ENCODE peak calls at places on chromosomes 6 and 20, in five cellular contexts. A is sigmoid colon, H is H1, V is stomach, U is SK-N-SH. T is an unnamed sample.

GRCh38 chr6:13101985-13102384 is 226.4 kb downstream of the TBC1D7 start:
- DNase-seq in A (no peak), V (no peak), U (no peak), H (no peak), T (no peak)

GRCh38 chr20:60473240-60473639 is 515.0 kb downstream of the CDH26 start:
- DNase-seq in A (no peak), U (no peak), H (no peak), V (no peak), T (no peak)

GRCh38 chr6:135438907-135439535 is 58.5 kb downstream of the AHI1 start:
- DNase-seq in U (peak), A (no peak), V (no peak), H (no peak), T (no peak)

GRCh38 chr6:134451529-134451928 is 133.6 kb upstream of the SGK1 start:
- DNase-seq in V (no peak), H (no peak), U (no peak), A (no peak), T (no peak)

GRCh38 chr20:44509762-44510161 is 12.1 kb downstream of the SERINC3 start:
- DNase-seq in H (no peak), U (no peak), A (no peak), V (no peak), T (no peak)

GRCh38 chr6:6843057-6843627 is 254.6 kb downstream of the LY86 start:
- DNase-seq in U (no peak), A (no peak), V (no peak), H (no peak), T (no peak)

GRCh38 chr6:79215233-79215824 is 19.2 kb downstream of the HMGN3 start:
- DNase-seq in H (no peak), A (no peak), U (no peak), V (no peak), T (no peak)

GRCh38 chr6:92779758-92780157 is 639.6 kb downstream of the EPHA7 start:
- DNase-seq in A (no peak), V (no peak), U (no peak), H (no peak), T (no peak)

GRCh38 chr6:20630617-20631448 is 96.6 kb downstream of the CDKAL1 start:
- DNase-seq in V (no peak), U (no peak), A (no peak), H (no peak), T (no peak)

GRCh38 chr6:168964138-168964892 is 289.3 kb downstream of the THBS2 start:
- DNase-seq in A (no peak), U (no peak), H (no peak), V (no peak), T (no peak)

GRCh38 chr6:86937219-86938079 is at the start of gene HTR1E:
- DNase-seq in A (no peak), H (no peak), V (peak), U (peak), T (peak)

GRCh38 chr6:156943816-156944215 is 166.6 kb downstream of the ARID1B start:
- DNase-seq in A (no peak), H (no peak), U (no peak), V (no peak), T (no peak)

GRCh38 chr20:49697071-49697470 is 16.6 kb downstream of the B4GALT5 start:
- DNase-seq in V (peak), A (no peak), H (no peak), U (no peak), T (no peak)

GRCh38 chr6:34912715-34913464 is 23.8 kb downstream of the ANKS1A start:
- DNase-seq in U (no peak), A (no peak), V (no peak), H (no peak), T (no peak)

GRCh38 chr20:32652739-32653526 is 20.8 kb downstream of the C20orf203 start:
- DNase-seq in V (peak), H (peak), U (peak), A (peak), T (peak)

GRCh38 chr6:31778193-31778592 is 1.1 kb upstream of the VWA7 start:
- DNase-seq in V (no peak), A (no peak), H (no peak), U (no peak), T (no peak)

GRCh38 chr6:143060806-143061596 is at the start of gene AIG1:
- DNase-seq in A (no peak), U (peak), V (no peak), H (no peak), T (no peak)

GRCh38 chr6:143058987-143059386 is 1.7 kb upstream of the AIG1 start:
- DNase-seq in U (no peak), V (no peak), A (no peak), H (no peak), T (no peak)

GRCh38 chr6:143060354-143060805 is 309 bp upstream of the AIG1 start:
- DNase-seq in A (peak), H (peak), U (peak), V (peak), T (peak)

GRCh38 chr6:143061597-143062385 is 1.1 kb downstream of the AIG1 start:
- DNase-seq in H (no peak), V (no peak), A (no peak), U (no peak), T (no peak)

DNA sequence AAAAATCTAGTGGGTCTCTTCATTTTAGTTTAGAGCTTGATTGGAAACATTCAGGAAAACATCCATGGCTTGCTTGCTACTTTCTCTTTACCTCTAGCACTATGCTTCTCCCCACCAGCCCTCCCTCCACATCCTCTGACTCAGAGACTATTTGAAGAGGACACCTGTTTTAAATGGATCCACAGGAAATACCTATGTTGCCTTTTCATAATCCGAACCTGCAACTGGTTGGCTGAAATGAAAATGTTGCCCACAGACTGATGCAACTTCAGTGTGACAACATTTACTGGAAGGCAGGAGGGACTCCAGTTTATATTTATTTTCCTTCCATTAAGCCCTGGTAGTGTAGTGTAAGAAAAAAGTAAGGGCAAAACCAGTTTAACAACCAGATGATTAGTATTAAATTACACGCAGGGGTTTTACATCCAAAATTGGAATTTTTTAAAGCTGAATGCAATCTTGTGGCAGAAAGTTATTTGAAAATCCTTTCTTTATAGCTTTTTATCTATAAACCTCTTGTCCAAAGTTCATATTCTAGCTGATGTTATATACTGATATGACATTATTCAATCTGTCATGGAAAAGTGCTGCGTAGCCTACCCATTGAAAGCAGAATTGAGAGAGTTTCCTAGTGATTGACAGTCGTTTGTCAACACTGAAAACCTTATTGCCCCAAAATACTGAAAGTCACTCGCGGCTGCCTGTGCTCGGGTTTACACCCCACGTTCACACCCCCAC is 904 bp upstream of the AIG1 start:
- DNase-seq in H (no peak), A (no peak), V (no peak), U (peak), T (no peak)
- TF ChIP-seq POLR2AphosphoS5 in H (no peak), A (no peak), V (peak), U (no peak), T (no peak)

GRCh38 chr6:144283781-144284473 is 1.2 kb upstream of the UTRN start:
- DNase-seq in H (no peak), V (no peak), A (no peak), U (no peak), T (no peak)

GRCh38 chr6:144285798-144286502 is 815 bp downstream of the UTRN start:
- DNase-seq in U (peak), V (peak), A (peak), H (no peak), T (peak)

GRCh38 chr6:144284753-144285547 is at the start of gene UTRN:
- DNase-seq in H (no peak), A (peak), V (peak), U (peak), T (peak)

GRCh38 chr6:144285548-144285797 is 338 bp downstream of the UTRN start:
- DNase-seq in H (no peak), U (peak), A (no peak), V (no peak), T (no peak)

GRCh38 chr6:144284474-144284752 is 722 bp upstream of the UTRN start:
- DNase-seq in U (no peak), H (no peak), A (no peak), V (no peak), T (no peak)
- H3K27ac ChIP-seq in U (peak), H (peak), A (peak), V (peak), T (peak)

GRCh38 chr6:105069821-105070445 is 109.9 kb downstream of the POPDC3 start:
- DNase-seq in A (no peak), U (no peak), H (no peak), V (no peak), T (no peak)

GRCh38 chr6:105066836-105067235 is 109.9 kb downstream of the LIN28B start:
- DNase-seq in A (no peak), H (no peak), U (no peak), V (no peak), T (no peak)

GRCh38 chr6:105068407-105068806 is 111.4 kb downstream of the POPDC3 start:
- DNase-seq in V (no peak), U (no peak), H (no peak), A (no peak), T (no peak)

GRCh38 chr6:105067329-105067728 is 110.4 kb downstream of the LIN28B start:
- DNase-seq in H (no peak), A (no peak), U (no peak), V (no peak), T (no peak)

DNA sequence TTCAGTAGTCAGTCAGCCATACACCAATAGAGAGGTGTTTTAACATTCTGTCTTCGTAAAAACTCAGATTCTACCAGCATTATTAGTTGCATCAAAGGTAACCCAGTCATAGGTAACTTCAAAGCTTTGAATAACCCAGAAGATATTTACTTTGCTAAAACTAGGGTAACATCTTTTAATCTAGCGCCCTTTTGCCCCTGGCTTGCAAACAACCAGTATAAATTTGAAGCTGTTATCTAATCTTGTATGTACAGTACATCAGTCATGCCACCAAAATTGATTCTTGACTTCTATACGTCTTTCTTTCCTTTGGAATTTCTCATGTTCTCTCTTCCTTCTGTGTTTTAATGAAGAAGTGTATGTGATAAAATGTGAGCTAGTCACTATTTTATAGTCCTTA is 109.3 kb downstream of the LIN28B start:
- DNase-seq in V (no peak), U (no peak), A (no peak), H (no peak), T (no peak)
- TF ChIP-seq EP300 in V (no peak), U (no peak), A (no peak), H (no peak), T (no peak)

GRCh38 chr20:24805456-24806233 is 143.4 kb upstream of the CST7 start:
- DNase-seq in H (no peak), A (no peak), V (no peak), U (no peak), T (no peak)

GRCh38 chr20:24802286-24802820 is 146.7 kb upstream of the CST7 start:
- DNase-seq in A (no peak), H (no peak), U (no peak), V (no peak), T (no peak)

GRCh38 chr20:24806896-24807676 is 142.0 kb upstream of the CST7 start:
- DNase-seq in U (no peak), A (no peak), H (no peak), V (no peak), T (no peak)

GRCh38 chr20:24808616-24809015 is 140.5 kb upstream of the CST7 start:
- DNase-seq in U (no peak), A (no peak), V (no peak), H (no peak), T (no peak)

DNA sequence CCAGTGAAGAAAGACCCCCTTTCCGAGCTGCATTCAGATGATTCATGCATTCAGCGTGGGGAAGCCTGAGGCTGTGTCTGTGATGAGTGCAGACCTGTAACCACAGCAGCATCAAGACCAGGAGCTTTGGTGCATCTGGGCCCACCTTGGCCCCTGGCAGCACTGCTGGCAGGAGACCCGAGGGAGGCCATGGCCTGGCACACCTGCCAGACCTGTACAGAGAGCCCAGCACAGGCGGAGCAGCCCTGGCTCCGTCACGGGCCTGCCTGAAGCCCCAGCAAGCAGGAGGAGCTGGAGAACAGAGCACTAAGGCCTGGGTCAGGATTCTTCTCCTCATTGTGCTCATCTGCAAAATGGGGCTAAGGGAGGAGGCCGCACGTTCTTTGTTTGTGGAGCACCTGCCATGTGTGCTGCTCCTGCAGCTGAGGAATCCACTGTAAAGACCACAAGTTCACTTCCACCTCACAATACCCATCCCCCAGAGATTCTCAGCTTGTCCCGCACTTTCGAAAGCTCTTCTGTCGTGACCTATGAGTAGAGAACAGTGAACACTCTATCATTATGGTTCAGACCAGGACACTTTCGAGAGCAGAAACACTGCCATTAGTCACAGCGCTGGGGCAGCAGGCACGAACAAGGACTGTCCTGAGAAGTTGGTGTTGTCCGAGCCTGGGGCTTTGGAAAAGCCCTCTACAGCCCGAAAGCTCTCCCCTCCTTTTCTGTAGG is 144.4 kb upstream of the CST7 start:
- DNase-seq in U (no peak), V (no peak), A (no peak), H (no peak), T (no peak)
- TF ChIP-seq POLR2AphosphoS5 in U (no peak), V (no peak), A (no peak), H (no peak), T (no peak)

GRCh38 chr20:57462781-57463180 is 62.2 kb downstream of the CTCFL start:
- DNase-seq in U (no peak), H (no peak), A (no peak), V (no peak), T (no peak)

GRCh38 chr20:57461726-57462125 is 63.2 kb downstream of the CTCFL start:
- DNase-seq in H (no peak), V (no peak), A (no peak), U (no peak), T (no peak)

GRCh38 chr20:57459278-57459677 is 65.7 kb downstream of the CTCFL start:
- DNase-seq in A (no peak), U (no peak), V (no peak), H (no peak), T (no peak)

GRCh38 chr20:57459897-57460663 is 64.9 kb downstream of the CTCFL start:
- DNase-seq in A (no peak), V (no peak), H (no peak), U (no peak), T (no peak)

DNA sequence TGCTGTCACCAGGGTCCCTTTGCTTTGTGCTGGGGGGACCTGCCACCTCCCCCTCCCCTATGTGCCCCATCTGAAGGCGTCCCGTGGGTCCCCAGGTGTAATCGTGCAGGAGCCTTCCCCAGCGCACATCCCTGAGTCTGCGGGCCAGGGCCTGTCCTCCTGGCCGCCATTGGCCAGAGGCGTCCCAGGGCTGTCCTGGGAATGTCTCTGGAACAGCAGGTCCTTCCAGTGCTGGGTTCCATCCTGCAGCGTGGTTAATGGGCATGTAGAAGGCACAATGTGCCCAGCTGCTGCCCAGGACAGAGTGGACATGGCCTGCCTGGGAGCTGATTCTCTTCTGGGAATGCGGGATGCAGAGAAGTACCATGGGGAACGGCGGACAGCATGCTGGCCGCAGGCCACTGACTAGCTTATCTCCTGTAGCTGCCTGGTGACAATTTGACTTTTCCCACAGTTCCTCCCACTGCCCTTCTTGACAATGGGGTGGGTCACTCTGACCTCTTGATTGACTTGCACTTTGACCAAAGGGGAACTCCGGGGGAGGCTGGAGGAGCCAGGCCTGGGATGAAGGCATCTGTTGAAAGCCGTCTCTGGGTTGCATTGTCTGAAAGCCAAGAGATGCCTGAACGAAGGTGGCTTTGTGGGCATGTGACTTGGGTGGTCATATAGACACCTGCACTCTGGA is 64.0 kb downstream of the CTCFL start:
- DNase-seq in H (no peak), U (no peak), V (no peak), A (no peak), T (no peak)
- H3K27ac ChIP-seq in H (no peak), U (no peak), V (no peak), A (no peak), T (no peak)

DNA sequence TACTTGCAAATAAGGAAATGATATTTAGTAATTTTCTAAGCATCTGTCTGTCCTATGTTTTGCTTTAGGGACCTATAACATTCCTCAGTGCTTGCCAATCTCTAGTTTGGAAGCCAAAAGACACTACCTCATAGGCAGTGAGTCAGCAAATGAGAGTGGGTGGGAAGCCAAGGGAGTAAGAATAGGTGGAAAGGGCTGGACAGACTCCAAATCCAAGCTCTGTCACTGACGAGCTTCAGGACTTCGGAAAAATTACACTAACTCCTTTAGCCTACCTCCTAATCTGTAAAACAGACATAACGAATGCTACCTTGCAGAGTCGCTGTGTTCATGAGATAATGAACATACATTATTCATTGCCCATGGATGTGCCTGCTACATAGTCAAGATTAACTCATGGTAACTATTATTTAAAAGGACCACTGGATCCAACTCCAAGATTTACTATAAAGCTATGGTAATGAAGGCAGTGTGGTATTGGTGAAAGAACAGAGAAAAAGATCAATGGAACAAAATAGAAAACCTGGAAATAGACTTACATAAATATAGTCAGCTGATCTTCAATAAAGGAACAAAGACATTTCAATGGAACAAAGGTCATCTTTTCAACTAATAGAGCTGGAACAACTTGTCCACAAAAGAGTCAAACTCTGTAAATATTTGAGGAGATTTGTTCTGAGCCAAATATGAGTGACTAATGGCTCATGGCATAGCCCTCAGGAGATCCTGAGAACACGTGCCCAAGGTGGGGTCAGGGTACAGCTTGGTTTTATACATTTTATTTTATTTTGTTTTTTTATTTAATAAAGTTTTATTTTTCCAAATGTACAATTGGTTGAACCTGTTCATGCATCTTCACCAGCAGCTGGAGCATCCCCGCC is 64.1 kb downstream of the FAM50B start:
- DNase-seq in V (peak), H (no peak), A (peak), U (no peak), T (no peak)
- TF ChIP-seq EP300 in V (peak), H (no peak), A (peak), U (peak), T (peak)

GRCh38 chr20:19934792-19935491 is 82.2 kb upstream of the NAA20 start:
- DNase-seq in A (peak), H (no peak), V (peak), U (no peak), T (no peak)
- TF ChIP-seq POLR2AphosphoS5 in A (peak), H (no peak), V (no peak), U (no peak), T (peak)

T was measured in esophagus muscularis mucosa.